ENCODE peak calls at places on chromosomes 2 and 18, in eight cellular contexts. U, T, O, Y, L, J, Z and B are unnamed samples.

GRCh38 chr18:35875566-35875965 is 96.9 kb upstream of the RMP24 start:
- DNase-seq in U (no peak), T (no peak), O (peak), Y (no peak), L (no peak), J (no peak), Z (no peak), B (no peak)

GRCh38 chr18:13313006-13313661 is 94.6 kb downstream of the LDLRAD4 start:
- DNase-seq in U (peak), T (no peak), O (no peak), Y (peak), L (no peak), J (no peak), Z (no peak), B (no peak)

GRCh38 chr2:95376311-95377215 is 25.9 kb upstream of the FAHD2A start:
- DNase-seq in U (no peak), T (no peak), O (peak), Y (no peak), L (no peak), J (no peak), Z (no peak), B (no peak)

GRCh38 chr18:13382683-13382989 is 164.1 kb downstream of the LDLRAD4 start:
- DNase-seq in U (no peak), T (no peak), O (peak), Y (no peak), L (no peak), J (no peak), Z (no peak), B (no peak)

GRCh38 chr18:13539050-13539449 is 187.3 kb downstream of the FAM210A start:
- DNase-seq in U (peak), T (peak), O (peak), Y (peak), L (peak), J (no peak), Z (no peak), B (no peak)

GRCh38 chr2:236749346-236749745 is 179.7 kb downstream of the ACKR3 start:
- DNase-seq in U (no peak), T (no peak), O (no peak), Y (no peak), L (no peak), J (no peak), Z (peak), B (no peak)

GRCh38 chr2:79929624-79930023 is 374.9 kb downstream of the LRRTM1 start:
- DNase-seq in U (no peak), T (no peak), O (no peak), Y (no peak), L (no peak), J (no peak), Z (no peak), B (no peak)

GRCh38 chr2:224449212-224450147 is 47.6 kb upstream of the FAM124B start:
- DNase-seq in U (peak), T (no peak), O (peak), Y (peak), L (no peak), J (peak), Z (no peak), B (peak)

GRCh38 chr2:70962885-70963878 is 15.2 kb upstream of the ANKRD53 start:
- DNase-seq in U (peak), T (no peak), O (peak), Y (no peak), L (no peak), J (no peak), Z (no peak), B (no peak)